ENCODE peak calls at places on chromosome 12, in four cellular contexts. F is K562, W is HepG2, J is WTC11. O is an unnamed sample.
A peak's percentile ranks its signal among the peaks of the same experiment; 100 is the strongest.

GRCh38 chr12:122060069-122060468 is 18.5 kb upstream of the MLXIP start:
- DNase-seq in F (no peak), W (no peak), J (no peak), O (no peak)

GRCh38 chr12:88418856-88419497 is 161.3 kb downstream of the KITLG start:
- DNase-seq in F (no peak), W (no peak), J (no peak), O (no peak)

GRCh38 chr12:107092669-107093546 is 441 bp downstream of the CRY1 start:
- DNase-seq in F (peak; percentile 27), W (peak; percentile 12), J (peak; percentile 46), O (no peak)

GRCh38 chr12:31324845-31325523 is 966 bp downstream of the SINHCAF start:
- DNase-seq in F (peak; percentile 41), W (no peak), J (peak; percentile 31), O (no peak)

GRCh38 chr12:69688021-69688420 is 11.1 kb downstream of the BEST3 start:
- DNase-seq in F (no peak), W (peak; percentile 6), J (no peak), O (no peak)

GRCh38 chr12:98751580-98752115 is 106.6 kb downstream of the APAF1 start:
- DNase-seq in F (peak; percentile 45), W (no peak), J (no peak), O (no peak)

GRCh38 chr12:28035483-28035882 is 63.0 kb upstream of the PTHLH start:
- DNase-seq in F (peak; percentile 37), W (no peak), J (no peak), O (no peak)

GRCh38 chr12:22459872-22460490 is 84.4 kb downstream of the C2CD5 start:
- DNase-seq in F (peak; percentile 8), W (peak; percentile 43), J (no peak), O (no peak)

GRCh38 chr12:131137836-131138637 is 184.3 kb downstream of the ADGRD1 start:
- DNase-seq in F (peak; percentile 46), W (no peak), J (no peak), O (no peak)

GRCh38 chr12:109544955-109545531 is 28.3 kb downstream of the MMAB start:
- DNase-seq in F (no peak), W (no peak), J (no peak), O (no peak)

GRCh38 chr12:3152013-3152412 is 74.8 kb downstream of the TSPAN9 start:
- DNase-seq in F (no peak), W (no peak), J (peak; percentile 53), O (no peak)

GRCh38 chr12:49636979-49637378 is 13.6 kb downstream of the PRPF40B start:
- DNase-seq in F (peak; percentile 72), W (peak; percentile 58), J (peak; percentile 63), O (no peak)

GRCh38 chr12:40033260-40033649 is 72.6 kb downstream of the SLC2A13 start:
- DNase-seq in F (no peak), W (no peak), J (peak; percentile 17), O (no peak)

GRCh38 chr12:59119676-59120075 is 199.4 kb upstream of the LRIG3 start:
- DNase-seq in F (no peak), W (no peak), J (no peak), O (no peak)

GRCh38 chr12:25859976-25860375 is 98.5 kb upstream of the RASSF8 start:
- DNase-seq in F (no peak), W (no peak), J (no peak), O (no peak)

GRCh38 chr12:108629824-108630476 is 3.7 kb downstream of the SELPLG start:
- DNase-seq in F (peak; percentile 90), W (peak; percentile 21), J (no peak), O (no peak)

GRCh38 chr12:63967781-63968180 is 123.3 kb downstream of the SRGAP1 start:
- DNase-seq in F (no peak), W (no peak), J (no peak), O (no peak)

GRCh38 chr12:117724545-117724944 is 244.2 kb downstream of the KSR2 start:
- DNase-seq in F (no peak), W (no peak), J (no peak), O (no peak)

GRCh38 chr12:79692249-79692619 is 1.5 kb upstream of the PAWR start:
- DNase-seq in F (no peak), W (no peak), J (no peak), O (no peak)

GRCh38 chr12:79691299-79692248 is 810 bp upstream of the PAWR start:
- DNase-seq in F (no peak), W (peak; percentile 39), J (no peak), O (no peak)

GRCh38 chr12:79690156-79690605 is 583 bp downstream of the PAWR start:
- DNase-seq in F (no peak), W (peak; percentile 14), J (peak; percentile 61), O (no peak)

GRCh38 chr12:79689477-79690155 is 1.1 kb downstream of the PAWR start:
- DNase-seq in F (no peak), W (peak; percentile 27), J (peak; percentile 49), O (no peak)

GRCh38 chr12:79690606-79691298 is at the start of gene PAWR:
- DNase-seq in F (no peak), W (peak; percentile 71), J (peak; percentile 90), O (no peak)
- TF ChIP-seq CBFB in F (no peak), W (no peak), J (no peak), O (no peak)

DNA sequence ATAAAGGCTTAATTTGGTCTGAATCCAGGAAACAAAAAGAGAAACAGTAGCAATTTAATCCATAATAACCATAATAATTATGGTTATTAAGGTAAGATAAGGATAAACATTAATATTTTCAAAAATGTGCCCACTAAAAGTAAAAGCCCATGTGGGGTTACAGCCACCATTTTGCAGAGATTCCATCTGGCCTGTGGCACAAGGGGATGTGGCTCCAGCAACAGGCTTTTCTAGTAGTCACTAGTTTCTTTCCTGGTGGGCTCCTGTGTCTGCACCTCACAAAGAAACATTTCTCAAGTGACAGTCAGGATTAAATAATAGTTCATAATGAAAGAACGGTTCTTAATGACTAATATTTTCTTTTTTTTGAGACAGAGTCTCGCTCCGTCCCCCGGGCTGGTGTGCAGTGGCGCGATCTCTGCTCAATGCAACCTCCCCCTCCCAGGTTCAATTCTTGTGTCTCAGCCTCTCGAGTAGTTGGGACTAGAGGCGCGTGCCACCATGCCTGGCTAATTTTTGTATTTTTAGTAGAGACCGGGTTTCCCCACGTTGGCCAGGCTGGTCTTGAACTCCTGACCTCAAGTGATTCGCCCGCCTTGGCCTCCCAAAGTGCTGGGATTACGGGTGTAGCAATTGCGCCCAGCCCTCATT is 32.2 kb downstream of the GPR19 start:
- DNase-seq in F (no peak), W (no peak), J (no peak), O (no peak)
- TF ChIP-seq CBFB in F (no peak), W (no peak), J (no peak), O (no peak)

DNA sequence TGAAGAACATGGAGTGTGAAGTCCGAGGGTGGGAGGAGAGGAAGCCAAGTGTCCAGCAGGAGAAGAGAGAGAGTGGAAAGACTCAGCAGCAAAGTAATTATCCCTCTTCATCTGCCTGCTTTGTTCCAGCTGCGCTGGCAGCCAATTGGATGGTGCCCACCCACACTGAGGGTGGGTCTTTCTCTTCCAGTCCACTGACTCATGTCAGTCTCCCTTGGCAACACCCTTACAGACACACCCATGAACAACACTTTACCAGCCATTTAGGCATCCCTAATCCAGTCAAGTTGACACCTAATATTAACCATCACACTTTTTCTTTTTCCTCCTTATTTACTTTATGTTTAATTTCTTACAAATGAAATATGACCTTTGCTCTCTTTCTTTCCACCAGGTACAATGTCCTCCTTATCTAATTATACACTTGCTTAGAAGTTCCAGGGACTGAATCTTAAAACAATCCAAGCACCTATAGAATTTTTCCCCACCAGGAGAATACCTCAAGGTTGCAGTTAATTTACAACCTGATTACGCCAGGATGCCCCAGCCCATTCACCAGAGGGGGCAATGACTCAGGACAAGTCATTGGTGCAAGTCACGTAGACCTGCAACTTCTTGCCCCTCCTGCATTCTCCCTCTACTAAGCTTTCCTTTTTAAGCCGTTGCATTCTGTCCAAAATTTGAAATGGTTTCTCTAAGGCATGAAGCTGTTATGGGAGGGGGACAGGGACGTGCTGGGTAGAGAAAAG is 110.9 kb upstream of the SCAF11 start:
- DNase-seq in F (no peak), W (no peak), J (no peak), O (no peak)
- TF ChIP-seq CBFB in F (no peak), W (no peak), J (no peak), O (no peak)

GRCh38 chr12:9378430-9378835 is 170.2 kb upstream of the PZP start:
- DNase-seq in F (peak; percentile 39), W (peak; percentile 50), J (peak; percentile 41), O (no peak)
- TF ChIP-seq CBFB in F (no peak), W (no peak), J (no peak), O (no peak)

GRCh38 chr12:96399081-96399918 is 939 bp downstream of the CDK17 start:
- DNase-seq in F (peak; percentile 75), W (peak; percentile 10), J (peak; percentile 41), O (peak; percentile 48)

GRCh38 chr12:96402061-96402460 is 1.8 kb upstream of the CDK17 start:
- DNase-seq in F (no peak), W (no peak), J (peak; percentile 46), O (no peak)

GRCh38 chr12:96399919-96400630 is at the start of gene CDK17:
- DNase-seq in F (peak; percentile 93), W (peak; percentile 71), J (peak; percentile 69), O (no peak)

GRCh38 chr12:96400631-96401060 is 407 bp upstream of the CDK17 start:
- DNase-seq in F (no peak), W (peak; percentile 21), J (no peak), O (peak; percentile 40)

DNA sequence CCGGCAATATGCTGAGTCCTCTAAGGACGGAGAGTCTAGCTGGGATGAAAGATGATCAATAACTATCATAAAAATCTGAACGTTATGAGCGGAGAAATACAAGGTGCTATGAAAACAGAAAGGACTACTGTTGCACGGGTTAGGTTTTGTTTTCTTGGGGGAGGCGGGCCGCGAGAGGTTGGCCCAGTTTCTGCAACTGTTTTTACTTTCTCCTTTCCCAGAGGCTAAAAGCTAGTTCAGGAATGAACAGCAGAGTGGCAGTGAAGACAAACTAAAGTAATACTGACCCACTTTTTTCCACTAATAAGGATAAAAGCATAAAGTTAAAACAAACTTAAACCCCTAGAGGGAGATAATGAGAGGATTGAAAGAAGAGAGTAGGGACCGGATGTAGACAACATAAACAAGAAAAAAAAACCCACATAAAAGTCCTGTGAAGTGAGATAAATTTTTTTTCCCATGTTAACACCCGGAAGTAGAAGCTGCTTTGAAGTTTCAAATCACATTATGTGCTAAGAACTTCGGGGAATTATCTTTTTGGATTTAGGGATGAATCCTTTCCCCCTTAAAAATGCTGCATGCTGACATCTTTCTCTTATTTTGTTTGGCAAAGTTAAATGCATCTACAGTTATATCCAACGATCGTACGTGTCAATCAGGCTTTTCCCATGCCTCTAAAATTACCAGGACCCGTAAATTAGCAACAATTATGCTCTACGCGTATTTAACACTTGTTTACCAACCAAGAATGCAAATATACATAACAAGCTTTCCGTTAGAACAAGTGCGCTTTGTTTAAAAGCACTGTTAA is 1.0 kb upstream of the CDK17 start:
- DNase-seq in F (peak; percentile 75), W (peak; percentile 45), J (no peak), O (peak; percentile 72)
- TF ChIP-seq CBFB in F (no peak), W (no peak), J (no peak), O (no peak)

DNA sequence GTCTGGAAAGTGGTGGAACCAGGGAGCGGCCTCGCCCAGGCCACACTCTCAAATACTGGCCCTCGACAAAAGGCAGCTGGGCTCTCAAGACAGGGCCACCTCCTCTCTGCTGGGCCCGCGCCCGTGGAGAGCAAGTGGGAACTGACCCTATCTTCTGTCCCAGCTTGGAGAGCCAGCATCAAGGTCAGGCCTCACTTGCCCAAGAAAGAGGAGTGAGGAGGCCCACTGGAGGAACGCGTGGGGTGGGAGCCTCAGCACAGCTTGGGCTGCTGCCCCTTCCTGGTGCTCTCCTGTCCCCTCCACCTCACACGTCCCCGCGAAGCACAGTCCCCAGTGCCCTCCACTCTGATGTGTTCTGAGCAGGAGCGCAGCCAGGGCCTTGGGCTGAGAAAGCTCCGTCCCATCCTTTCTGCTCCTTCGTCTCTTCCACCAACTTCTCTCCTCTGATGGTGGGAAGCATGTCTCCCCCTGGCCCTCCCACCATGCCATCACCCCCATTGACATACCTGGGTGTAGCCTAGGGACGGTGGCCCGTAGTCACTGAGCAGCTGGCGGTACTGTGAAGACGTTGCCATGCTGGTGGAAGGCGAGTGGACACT is 4.9 kb downstream of the CDK2AP1 start:
- DNase-seq in F (no peak), W (no peak), J (no peak), O (no peak)
- TF ChIP-seq CBFB in F (no peak), W (no peak), J (no peak), O (no peak)

O was measured in GM12878.